ENCODE peak calls at places on chromosomes 2 and 18, in four cellular contexts. L, Q, G and I are unnamed samples.
A peak's percentile ranks its signal among the peaks of the same experiment; 100 is the strongest.

GRCh38 chr2:19319064-19319463 is 39.4 kb downstream of the OSR1 start:
- DNase-seq in L (no peak), Q (no peak), G (no peak), I (no peak)

GRCh38 chr2:165369131-165369935 is 100.2 kb upstream of the CSRNP3 start:
- DNase-seq in L (no peak), Q (peak; percentile 69), G (no peak), I (no peak)

GRCh38 chr2:95052301-95052700 is 26.8 kb downstream of the MAL start:
- DNase-seq in L (no peak), Q (no peak), G (no peak), I (no peak)

GRCh38 chr2:105765415-105766299 is 20.9 kb downstream of the NCK2 start:
- DNase-seq in L (no peak), Q (no peak), G (no peak), I (no peak)

GRCh38 chr2:140586379-140586778 is 1544.4 kb downstream of the LRP1B start:
- DNase-seq in L (no peak), Q (peak; percentile 45), G (no peak), I (no peak)

GRCh38 chr18:5630057-5630765 is 86.4 kb upstream of the EPB41L3 start:
- DNase-seq in L (no peak), Q (no peak), G (no peak), I (peak; percentile 35)

GRCh38 chr18:34956663-34957062 is 84.5 kb upstream of the MAPRE2 start:
- DNase-seq in L (no peak), Q (no peak), G (no peak), I (no peak)

GRCh38 chr2:168210216-168210897 is 37.0 kb downstream of the STK39 start:
- DNase-seq in L (no peak), Q (no peak), G (no peak), I (no peak)

GRCh38 chr2:127640082-127641072 is 5.6 kb upstream of the GPR17 start:
- DNase-seq in L (no peak), Q (no peak), G (no peak), I (no peak)

GRCh38 chr2:17780546-17780945 is 26.6 kb downstream of the GEN1 start:
- DNase-seq in L (no peak), Q (no peak), G (peak; percentile 35), I (no peak)

GRCh38 chr2:165833156-165833555 is 39.1 kb upstream of the GALNT3 start:
- DNase-seq in L (no peak), Q (peak; percentile 32), G (peak; percentile 43), I (no peak)

GRCh38 chr2:142222715-142223114 is 91.9 kb upstream of the LRP1B start:
- DNase-seq in L (no peak), Q (no peak), G (no peak), I (no peak)

GRCh38 chr2:119649364-119649917 is 29.6 kb upstream of the TMEM177 start:
- DNase-seq in L (no peak), Q (no peak), G (peak; percentile 42), I (no peak)

GRCh38 chr2:230234845-230235244 is 9.3 kb downstream of the SP140 start:
- DNase-seq in L (no peak), Q (no peak), G (no peak), I (no peak)

GRCh38 chr18:1914489-1914888 is 656.8 kb downstream of the METTL4 start:
- DNase-seq in L (no peak), Q (peak; percentile 18), G (no peak), I (peak; percentile 47)